ENCODE peak calls at places on chromosomes 2 and 18, in six cellular contexts. U is foreskin fibroblast, G is astrocyte of the cerebellum, E is astrocyte, Q is mesendoderm, D is right lobe of liver. C is an unnamed sample.

GRCh38 chr2:137056704-137057103 is 291.4 kb downstream of the THSD7B start:
- DNase-seq in U (no peak), G (no peak), E (no peak), Q (peak), D (no peak), C (no peak)

GRCh38 chr2:222179592-222179991 is 119.2 kb downstream of the PAX3 start:
- DNase-seq in U (no peak), G (no peak), E (no peak), Q (no peak), D (no peak), C (no peak)

GRCh38 chr2:197168705-197169104 is 141.9 kb downstream of the ANKRD44 start:
- DNase-seq in U (no peak), G (peak), E (no peak), Q (peak), D (peak), C (peak)

GRCh38 chr2:3492951-3493609 is 26.3 kb downstream of the ADI1 start:
- DNase-seq in U (peak), G (peak), E (peak), Q (no peak), D (no peak), C (peak)

GRCh38 chr2:16508061-16508851 is 157.4 kb downstream of the CYRIA start:
- DNase-seq in U (no peak), G (no peak), E (no peak), Q (peak), D (peak), C (peak)

GRCh38 chr2:145161656-145162055 is 641.7 kb upstream of the ZEB2 start:
- DNase-seq in U (no peak), G (no peak), E (no peak), Q (no peak), D (no peak), C (no peak)

GRCh38 chr2:176582990-176583481 is 313.8 kb downstream of the MTX2 start:
- DNase-seq in U (peak), G (peak), E (peak), Q (peak), D (no peak), C (peak)

GRCh38 chr2:132374551-132374950 is 42.1 kb upstream of the GPR39 start:
- DNase-seq in U (peak), G (no peak), E (peak), Q (no peak), D (no peak), C (no peak)

GRCh38 chr2:62215306-62216064 is 19.6 kb downstream of the B3GNT2 start:
- DNase-seq in U (no peak), G (no peak), E (peak), Q (peak), D (no peak), C (no peak)

GRCh38 chr18:21272016-21272582 is 30.1 kb downstream of the GREB1L start:
- DNase-seq in U (no peak), G (no peak), E (no peak), Q (no peak), D (no peak), C (no peak)

GRCh38 chr2:229927817-229928321 is 5.6 kb downstream of the FBXO36 start:
- DNase-seq in U (peak), G (peak), E (peak), Q (no peak), D (no peak), C (no peak)

GRCh38 chr2:152447897-152448296 is 112.9 kb downstream of the FMNL2 start:
- DNase-seq in U (no peak), G (no peak), E (no peak), Q (no peak), D (no peak), C (no peak)

GRCh38 chr2:126863336-126864015 is 35.2 kb upstream of the TEX51 start:
- DNase-seq in U (no peak), G (no peak), E (no peak), Q (no peak), D (no peak), C (no peak)

GRCh38 chr18:79796531-79797390 is 977 bp upstream of the KCNG2 start:
- DNase-seq in U (no peak), G (no peak), E (no peak), Q (no peak), D (peak), C (no peak)

GRCh38 chr2:62736899-62737559 is 31.5 kb downstream of the EHBP1 start:
- DNase-seq in U (no peak), G (no peak), E (no peak), Q (no peak), D (no peak), C (no peak)

GRCh38 chr18:47490882-47491281 is 239.4 kb upstream of the SKOR2 start:
- DNase-seq in U (no peak), G (no peak), E (no peak), Q (no peak), D (no peak), C (peak)

GRCh38 chr2:41928593-41928992 is 119.2 kb upstream of the PKDCC start:
- DNase-seq in U (peak), G (no peak), E (peak), Q (no peak), D (no peak), C (peak)

GRCh38 chr2:223058952-223059716 is 7.1 kb downstream of the KCNE4 start:
- DNase-seq in U (no peak), G (no peak), E (peak), Q (no peak), D (no peak), C (peak)

GRCh38 chr2:105886029-105886454 is 141.3 kb downstream of the NCK2 start:
- DNase-seq in U (peak), G (no peak), E (peak), Q (no peak), D (no peak), C (no peak)

GRCh38 chr2:223642496-223642895 is 40.3 kb upstream of the SCG2 start:
- DNase-seq in U (peak), G (no peak), E (no peak), Q (no peak), D (no peak), C (no peak)

GRCh38 chr2:241154915-241155314 is 4.6 kb downstream of the PPP1R7 start:
- DNase-seq in U (peak), G (no peak), E (peak), Q (no peak), D (no peak), C (no peak)

GRCh38 chr18:13137041-13137938 is 81.3 kb upstream of the LDLRAD4 start:
- DNase-seq in U (no peak), G (no peak), E (peak), Q (no peak), D (peak), C (peak)

GRCh38 chr2:48249093-48249492 is 280.9 kb upstream of the STON1 start:
- DNase-seq in U (peak), G (peak), E (peak), Q (no peak), D (no peak), C (peak)

GRCh38 chr18:8696749-8697211 is 8.6 kb upstream of the MTCL1 start:
- DNase-seq in U (peak), G (no peak), E (no peak), Q (peak), D (peak), C (peak)

GRCh38 chr2:39523308-39524044 is 86.4 kb upstream of the MAP4K3 start:
- DNase-seq in U (peak), G (peak), E (peak), Q (peak), D (no peak), C (peak)

GRCh38 chr2:149739880-149740265 is 152.3 kb upstream of the MMADHC start:
- DNase-seq in U (no peak), G (no peak), E (no peak), Q (no peak), D (no peak), C (no peak)

GRCh38 chr18:24368749-24369148 is 28.9 kb downstream of the OSBPL1A start:
- DNase-seq in U (no peak), G (no peak), E (no peak), Q (peak), D (no peak), C (no peak)

GRCh38 chr18:57859314-57859713 is 56.2 kb upstream of the ATP8B1 start:
- DNase-seq in U (no peak), G (no peak), E (no peak), Q (peak), D (no peak), C (no peak)

GRCh38 chr2:230575640-230576324 is 136.9 kb upstream of the CAB39 start:
- DNase-seq in U (no peak), G (no peak), E (no peak), Q (no peak), D (no peak), C (no peak)

GRCh38 chr18:23154823-23155517 is 19.7 kb downstream of the CABLES1 start:
- DNase-seq in U (no peak), G (no peak), E (no peak), Q (no peak), D (no peak), C (no peak)

GRCh38 chr2:72757177-72757775 is 68.6 kb downstream of the EXOC6B start:
- DNase-seq in U (no peak), G (no peak), E (peak), Q (peak), D (no peak), C (no peak)

GRCh38 chr2:205650450-205650849 is 31.9 kb upstream of the NRP2 start:
- DNase-seq in U (peak), G (no peak), E (peak), Q (peak), D (no peak), C (no peak)

GRCh38 chr18:7079231-7079630 is 38.4 kb downstream of the LAMA1 start:
- DNase-seq in U (no peak), G (no peak), E (no peak), Q (no peak), D (no peak), C (no peak)

GRCh38 chr2:192153561-192153960 is 41.2 kb downstream of the TMEFF2 start:
- DNase-seq in U (no peak), G (no peak), E (no peak), Q (no peak), D (no peak), C (no peak)

GRCh38 chr18:80238651-80239260 is 8.6 kb downstream of the PARD6G start:
- DNase-seq in U (no peak), G (no peak), E (no peak), Q (no peak), D (no peak), C (no peak)

GRCh38 chr2:237475704-237476107 is 11.3 kb upstream of the MLPH start:
- DNase-seq in U (no peak), G (no peak), E (peak), Q (peak), D (no peak), C (no peak)

GRCh38 chr2:158297120-158297519 is 159.4 kb downstream of the CCDC148 start:
- DNase-seq in U (no peak), G (peak), E (no peak), Q (no peak), D (no peak), C (no peak)

GRCh38 chr2:158290225-158290624 is 166.3 kb downstream of the CCDC148 start:
- DNase-seq in U (no peak), G (no peak), E (no peak), Q (no peak), D (no peak), C (no peak)

GRCh38 chr2:158297606-158298005 is 158.9 kb downstream of the CCDC148 start:
- DNase-seq in U (no peak), G (peak), E (peak), Q (no peak), D (no peak), C (peak)

GRCh38 chr2:158293722-158294121 is 162.8 kb downstream of the CCDC148 start:
- DNase-seq in U (no peak), G (no peak), E (no peak), Q (no peak), D (no peak), C (no peak)

GRCh38 chr2:158291544-158292175 is 164.9 kb downstream of the CCDC148 start:
- DNase-seq in U (no peak), G (no peak), E (no peak), Q (no peak), D (no peak), C (peak)
- H3K4me3 ChIP-seq in U (no peak), G (no peak), E (no peak), Q (no peak), D (no peak), C (no peak)

GRCh38 chr2:119291588-119292167 is 68.0 kb downstream of the STEAP3 start:
- DNase-seq in U (no peak), G (no peak), E (no peak), Q (no peak), D (no peak), C (no peak)
- H3K4me3 ChIP-seq in U (no peak), G (no peak), E (no peak), Q (no peak), D (no peak), C (no peak)

GRCh38 chr2:200310545-200310971 is 4.1 kb downstream of the SPATS2L start:
- DNase-seq in U (peak), G (no peak), E (peak), Q (peak), D (no peak), C (no peak)
- H3K4me3 ChIP-seq in U (no peak), G (no peak), E (peak), Q (no peak), D (no peak), C (no peak)

DNA sequence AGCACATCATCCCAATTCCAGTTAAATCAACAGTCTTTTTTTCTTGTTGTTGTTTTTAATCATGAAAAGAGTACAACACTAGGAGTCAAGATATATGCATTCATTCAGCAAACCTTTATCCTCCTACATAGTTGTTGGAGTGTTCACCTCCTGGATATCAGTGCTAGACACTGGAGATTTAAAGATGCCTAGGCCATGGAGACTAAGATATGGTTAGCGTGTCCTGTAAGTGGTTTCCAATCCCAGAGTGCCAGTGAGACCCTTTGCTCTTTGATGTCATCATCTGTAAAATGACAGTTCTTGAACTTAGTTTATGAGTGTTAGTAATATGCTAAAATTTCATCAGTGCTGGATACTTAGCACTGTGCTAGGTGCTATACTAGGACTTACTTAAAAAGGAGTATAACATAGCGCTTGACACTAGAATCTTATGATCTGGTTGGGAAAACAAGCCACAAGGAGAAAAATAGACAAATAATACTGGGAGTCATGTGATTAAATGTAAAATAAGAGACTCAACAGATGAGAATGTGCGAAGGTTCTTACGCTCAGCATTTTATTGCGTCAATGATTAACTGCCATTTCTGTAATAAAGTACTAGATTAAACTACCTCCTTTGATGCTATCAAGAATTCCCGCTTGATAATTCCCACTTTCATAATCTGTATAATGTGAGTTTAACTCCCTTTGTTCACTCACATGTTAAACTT is 31.5 kb downstream of the BABAM2 start:
- DNase-seq in U (no peak), G (no peak), E (no peak), Q (no peak), D (no peak), C (no peak)
- H3K4me3 ChIP-seq in U (no peak), G (no peak), E (no peak), Q (no peak), D (no peak), C (no peak)

DNA sequence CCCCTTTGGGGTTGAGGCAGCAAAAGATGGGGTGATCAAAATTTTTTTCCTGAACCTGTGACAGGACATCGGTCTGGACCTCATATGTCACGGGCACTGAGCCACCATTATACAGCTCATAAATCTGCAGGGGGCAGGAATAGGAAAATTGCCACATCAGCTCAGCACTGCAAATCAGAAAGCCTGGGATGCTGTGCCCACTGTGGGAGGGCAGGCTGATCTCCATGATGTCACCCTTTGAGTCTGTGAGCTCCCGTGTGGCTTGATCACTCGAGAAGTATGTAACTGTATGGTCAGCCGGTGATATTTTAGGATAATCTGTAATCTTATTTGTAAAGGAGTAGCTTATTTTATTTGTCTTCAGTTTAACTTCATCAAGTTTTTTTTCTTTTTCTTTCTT is 17.7 kb upstream of the CRYBA2 start:
- DNase-seq in U (no peak), G (no peak), E (no peak), Q (no peak), D (no peak), C (no peak)
- H3K4me3 ChIP-seq in U (no peak), G (no peak), E (no peak), Q (no peak), D (no peak), C (no peak)

DNA sequence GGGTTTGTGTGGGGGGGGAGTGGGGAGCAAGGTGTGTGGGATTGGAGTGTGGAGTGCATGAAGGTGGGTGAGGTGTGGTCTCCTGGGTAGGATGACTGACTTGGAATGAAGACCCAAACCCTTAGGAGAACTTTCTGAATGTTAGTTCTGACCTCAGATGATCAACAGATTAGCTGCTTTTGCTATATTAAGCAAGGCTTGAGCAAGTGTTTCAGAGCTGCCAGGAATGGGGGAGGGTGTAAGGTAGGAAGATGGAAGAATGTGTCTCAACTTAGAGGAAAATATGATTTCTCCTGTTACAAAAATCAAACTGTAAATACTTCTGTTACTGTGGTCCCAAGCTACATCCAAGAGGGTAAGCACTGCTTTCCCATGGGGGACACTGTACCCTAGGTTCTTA is 273.6 kb downstream of the TGIF1 start:
- DNase-seq in U (no peak), G (no peak), E (no peak), Q (no peak), D (no peak), C (no peak)
- H3K4me3 ChIP-seq in U (no peak), G (no peak), E (no peak), Q (no peak), D (no peak), C (no peak)

GRCh38 chr2:57465067-57465466 is 581.5 kb upstream of the VRK2 start:
- DNase-seq in U (no peak), G (no peak), E (no peak), Q (no peak), D (no peak), C (no peak)
- H3K4me3 ChIP-seq in U (no peak), G (no peak), E (no peak), Q (no peak), D (no peak), C (peak)

GRCh38 chr18:55422456-55423185 is 165.4 kb downstream of the TCF4 start:
- DNase-seq in U (no peak), G (no peak), E (peak), Q (no peak), D (no peak), C (no peak)

GRCh38 chr18:55421612-55422381 is 166.2 kb downstream of the TCF4 start:
- DNase-seq in U (no peak), G (no peak), E (peak), Q (no peak), D (no peak), C (peak)

GRCh38 chr18:55419939-55420664 is 167.9 kb downstream of the TCF4 start:
- DNase-seq in U (no peak), G (no peak), E (peak), Q (peak), D (no peak), C (no peak)

GRCh38 chr18:55420665-55420964 is 167.4 kb downstream of the TCF4 start:
- DNase-seq in U (no peak), G (no peak), E (no peak), Q (no peak), D (no peak), C (no peak)

DNA sequence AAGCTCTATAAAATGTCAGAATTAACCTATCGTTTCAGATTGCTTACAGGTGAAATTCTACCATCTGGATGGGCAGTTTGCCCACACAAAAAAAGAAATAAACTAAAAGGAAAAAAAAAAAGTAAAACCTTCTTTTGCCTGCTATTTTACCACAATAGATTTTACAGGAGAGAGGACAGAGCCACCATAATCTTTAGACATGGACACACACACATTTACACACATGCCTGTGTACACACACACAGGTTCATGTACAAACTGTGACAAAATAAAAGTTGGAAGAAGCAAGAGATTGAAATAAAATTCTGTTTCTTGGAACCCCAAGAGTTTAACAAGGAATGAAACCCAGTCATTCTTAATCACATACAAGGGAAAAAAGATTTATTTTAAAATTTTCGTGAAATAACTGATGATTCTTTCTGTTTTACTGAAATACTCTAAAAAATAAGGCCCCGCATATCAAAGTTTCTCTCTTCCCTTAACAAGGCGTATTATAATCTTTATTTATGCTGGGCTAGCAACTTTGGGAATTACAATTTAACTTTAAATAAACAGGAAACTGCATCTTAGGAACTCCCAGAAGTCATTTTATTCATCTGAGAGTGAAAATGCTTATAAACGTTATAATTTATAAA is 166.9 kb downstream of the TCF4 start:
- DNase-seq in U (no peak), G (no peak), E (no peak), Q (no peak), D (no peak), C (no peak)
- H3K4me3 ChIP-seq in U (peak), G (no peak), E (no peak), Q (no peak), D (no peak), C (peak)

GRCh38 chr2:100819365-100820345 is at the start of gene NPAS2:
- DNase-seq in U (peak), G (no peak), E (peak), Q (peak), D (peak), C (peak)

GRCh38 chr2:100820346-100821254 is 661 bp downstream of the NPAS2 start:
- DNase-seq in U (no peak), G (no peak), E (no peak), Q (no peak), D (no peak), C (no peak)

GRCh38 chr2:100817388-100817985 is 2.5 kb upstream of the NPAS2 start:
- DNase-seq in U (peak), G (no peak), E (no peak), Q (no peak), D (no peak), C (no peak)

GRCh38 chr2:100818606-100819364 is 1.2 kb upstream of the NPAS2 start:
- DNase-seq in U (peak), G (peak), E (peak), Q (peak), D (peak), C (peak)

GRCh38 chr2:100818003-100818605 is 1.8 kb upstream of the NPAS2 start:
- DNase-seq in U (peak), G (no peak), E (peak), Q (no peak), D (no peak), C (no peak)
- H3K4me3 ChIP-seq in U (peak), G (peak), E (peak), Q (no peak), D (peak), C (no peak)